ENCODE peak calls at places on chromosomes 12 and 14, in ten cellular contexts. F is iPS DF 6.9; U is GM23338; T is testis; V is endodermal cell; G is A549; I is CD4-positive, alpha-beta T cell; L is substantia nigra; P is colonic mucosa; Z is transverse colon. C is an unnamed sample.
A peak's percentile ranks its signal among the peaks of the same experiment; 100 is the strongest.

GRCh38 chr14:60647081-60647836 is 2.0 kb downstream of the SIX1 start:
- DNase-seq in F (no peak), U (peak; percentile 75), T (no peak), V (peak; percentile 81), G (no peak), I (no peak), L (no peak), P (no peak), Z (no peak), C (no peak)

GRCh38 chr14:50242566-50243288 is 11.3 kb upstream of the SOS2 start:
- DNase-seq in F (no peak), U (no peak), T (no peak), V (no peak), G (no peak), I (no peak), L (no peak), P (no peak), Z (no peak), C (no peak)

GRCh38 chr14:100472094-100472455 is 115.1 kb downstream of the BEGAIN start:
- DNase-seq in F (no peak), U (no peak), T (no peak), V (no peak), G (no peak), I (no peak), L (no peak), P (no peak), Z (no peak), C (peak; percentile 13)

GRCh38 chr12:89697256-89697655 is 11.4 kb downstream of the ATP2B1 start:
- DNase-seq in F (no peak), U (no peak), T (no peak), V (no peak), G (no peak), I (no peak), L (no peak), P (no peak), Z (no peak), C (no peak)

GRCh38 chr14:33534636-33535035 is 416.2 kb downstream of the EGLN3 start:
- DNase-seq in F (no peak), U (no peak), T (no peak), V (no peak), G (no peak), I (no peak), L (no peak), P (no peak), Z (no peak), C (no peak)

GRCh38 chr12:212383-212798 is 1.6 kb downstream of the SLC6A12 start:
- DNase-seq in F (no peak), U (no peak), T (no peak), V (no peak), G (no peak), I (no peak), L (no peak), P (no peak), Z (no peak), C (no peak)

GRCh38 chr12:120037851-120038250 is 48.8 kb downstream of the BICDL1 start:
- DNase-seq in F (no peak), U (no peak), T (no peak), V (no peak), G (no peak), I (no peak), L (no peak), P (no peak), Z (no peak), C (no peak)

GRCh38 chr14:64266206-64266605 is 28.0 kb downstream of the ESR2 start:
- DNase-seq in F (no peak), U (no peak), T (no peak), V (no peak), G (no peak), I (no peak), L (no peak), P (no peak), Z (no peak), C (no peak)

GRCh38 chr12:70806827-70807226 is 113.7 kb downstream of the PTPRR start:
- DNase-seq in F (no peak), U (no peak), T (no peak), V (no peak), G (no peak), I (no peak), L (no peak), P (no peak), Z (no peak), C (no peak)

GRCh38 chr12:70815866-70816470 is 104.6 kb downstream of the PTPRR start:
- DNase-seq in F (no peak), U (no peak), T (no peak), V (no peak), G (no peak), I (no peak), L (no peak), P (no peak), Z (no peak), C (no peak)

GRCh38 chr12:70815056-70815455 is 105.5 kb downstream of the PTPRR start:
- DNase-seq in F (no peak), U (no peak), T (no peak), V (no peak), G (no peak), I (no peak), L (no peak), P (no peak), Z (no peak), C (no peak)

GRCh38 chr12:70809887-70810286 is 110.7 kb downstream of the PTPRR start:
- DNase-seq in F (no peak), U (no peak), T (no peak), V (no peak), G (no peak), I (no peak), L (no peak), P (no peak), Z (no peak), C (no peak)

DNA sequence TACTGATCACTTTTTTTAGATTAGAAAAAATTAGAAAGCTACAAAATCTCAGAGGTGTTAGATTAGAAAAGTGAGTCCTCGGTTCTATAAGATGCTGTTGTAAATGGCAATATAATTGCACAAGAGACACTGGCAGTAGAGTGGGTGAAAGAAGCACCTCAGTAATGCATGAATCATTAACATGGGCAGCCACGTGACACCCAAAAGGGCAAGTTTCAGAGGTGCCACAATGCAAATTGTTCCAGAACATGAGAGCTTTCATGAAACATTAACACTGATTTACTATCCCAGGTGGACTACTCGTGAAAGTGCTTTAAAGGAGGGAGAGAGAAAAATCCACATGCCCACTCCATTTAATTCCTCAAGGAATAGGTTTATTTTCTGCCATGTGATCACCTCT is 108.4 kb downstream of the PTPRR start:
- DNase-seq in F (no peak), U (no peak), T (no peak), V (no peak), G (no peak), I (no peak), L (no peak), P (peak; percentile 82), Z (peak; percentile 68), C (no peak)
- H3K27ac ChIP-seq in F (no peak overlapping the region), U (no peak overlapping the region), T (no peak overlapping the region), V (no peak overlapping the region), G (no peak overlapping the region), I (no peak overlapping the region), L (no peak overlapping the region), P (no peak overlapping the region), Z (peak overlapping the region; percentile 59), C (no peak overlapping the region)

GRCh38 chr14:55611859-55612258 is 31.9 kb downstream of the KTN1 start:
- DNase-seq in F (no peak), U (no peak), T (no peak), V (no peak), G (no peak), I (no peak), L (no peak), P (no peak), Z (no peak), C (no peak)
- H3K27ac ChIP-seq in F (no peak overlapping the region), U (no peak overlapping the region), T (no peak overlapping the region), V (no peak overlapping the region), G (no peak overlapping the region), I (no peak overlapping the region), L (no peak overlapping the region), P (no peak overlapping the region), Z (no peak overlapping the region), C (no peak overlapping the region)

GRCh38 chr12:131735153-131735456 is 24.2 kb downstream of the SFSWAP start:
- DNase-seq in F (no peak), U (no peak), T (no peak), V (no peak), G (no peak), I (no peak), L (no peak), P (no peak), Z (no peak), C (no peak)

GRCh38 chr12:131735863-131736806 is 25.2 kb downstream of the SFSWAP start:
- DNase-seq in F (no peak), U (peak; percentile 21), T (no peak), V (peak; percentile 56), G (no peak), I (no peak), L (peak; percentile 53), P (no peak), Z (no peak), C (no peak)

GRCh38 chr12:131738196-131738595 is 27.3 kb downstream of the SFSWAP start:
- DNase-seq in F (no peak), U (no peak), T (no peak), V (no peak), G (no peak), I (no peak), L (no peak), P (no peak), Z (no peak), C (no peak)

GRCh38 chr12:131736807-131737484 is 26.1 kb downstream of the SFSWAP start:
- DNase-seq in F (no peak), U (peak; percentile 40), T (no peak), V (peak; percentile 86), G (peak; percentile 81), I (no peak), L (no peak), P (no peak), Z (no peak), C (no peak)

DNA sequence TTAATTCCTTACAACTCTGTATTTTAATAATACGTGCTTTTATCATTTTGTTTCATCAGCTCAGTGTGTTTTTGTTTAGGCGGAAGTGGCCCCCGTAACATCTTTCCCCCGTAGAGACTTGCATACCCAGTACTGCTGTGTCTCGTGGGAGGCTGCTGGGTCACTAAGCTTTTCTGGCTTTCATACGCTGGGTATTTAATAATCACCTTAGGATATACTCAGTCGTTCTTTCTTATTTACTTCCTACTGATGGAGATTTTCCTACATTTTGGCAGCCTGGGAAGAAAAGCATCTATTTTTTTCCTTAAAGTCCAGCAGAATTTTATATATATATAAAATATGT is 26.6 kb downstream of the SFSWAP start:
- DNase-seq in F (no peak), U (no peak), T (no peak), V (no peak), G (no peak), I (no peak), L (no peak), P (no peak), Z (no peak), C (no peak)
- H3K27ac ChIP-seq in F (no peak overlapping the region), U (no peak overlapping the region), T (no peak overlapping the region), V (no peak overlapping the region), G (peak overlapping the region; percentile 3), I (no peak overlapping the region), L (peak overlapping the region; percentile 82), P (no peak overlapping the region), Z (no peak overlapping the region), C (no peak overlapping the region)

DNA sequence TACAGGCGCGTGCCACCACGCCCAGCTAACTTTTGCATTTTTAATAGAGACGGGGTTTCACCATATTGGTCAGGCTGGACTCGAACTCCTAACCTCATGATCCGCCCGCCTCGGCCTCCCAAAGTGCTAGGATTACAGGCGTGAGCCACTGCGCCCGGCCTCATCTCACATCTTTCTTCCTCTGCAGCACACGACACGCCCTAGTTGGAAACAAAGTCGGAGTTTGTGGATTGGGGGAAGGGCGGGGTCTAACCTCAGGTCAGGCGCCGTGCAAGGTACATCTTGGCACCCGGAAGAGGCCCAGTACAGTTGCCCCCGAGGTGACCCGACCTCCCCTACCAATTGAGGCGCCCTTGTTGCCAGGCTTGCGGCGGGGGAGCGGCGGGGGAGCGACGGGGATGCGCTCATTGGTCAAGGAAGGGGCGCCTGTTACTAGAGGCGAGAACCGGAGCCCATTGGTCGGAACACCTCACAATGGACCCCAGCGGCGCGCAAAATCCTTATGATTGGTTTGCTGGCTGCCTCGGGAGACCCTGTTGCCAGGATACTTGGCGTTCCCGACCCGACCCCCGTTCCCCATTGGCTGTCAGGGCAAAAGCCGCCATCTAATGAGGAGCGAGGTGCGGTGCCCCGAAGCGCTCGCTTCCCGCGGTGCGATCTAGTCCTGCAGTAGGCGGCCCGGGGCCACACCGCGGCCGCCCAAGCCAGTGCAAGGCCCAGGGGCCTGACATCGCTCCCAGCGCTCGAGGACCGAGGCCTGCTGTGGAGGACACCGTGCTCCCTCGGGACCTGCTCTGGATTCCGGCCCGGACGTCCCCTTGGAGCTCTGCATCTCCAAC is at the start of gene REC8:
- DNase-seq in F (peak; percentile 97), U (peak; percentile 100), T (peak; percentile 87), V (peak; percentile 100), G (no peak), I (peak; percentile 61), L (peak; percentile 97), P (peak; percentile 64), Z (peak; percentile 74), C (peak; percentile 78)
- H3K27ac ChIP-seq in F (no peak within 1 kb of the TSS), U (peak within 1 kb of the TSS; percentile 43), T (no peak within 1 kb of the TSS), V (peak within 1 kb of the TSS; percentile 60), G (no peak within 1 kb of the TSS), I (peak within 1 kb of the TSS; percentile 29), L (peak within 1 kb of the TSS; percentile 73), P (no peak within 1 kb of the TSS), Z (peak within 1 kb of the TSS; percentile 30), C (no peak within 1 kb of the TSS)

C was measured in body of pancreas.